ENCODE peak calls at places on chromosomes 16 and 17, in nine cellular contexts. One of them, this sample, is unnamed.

GRCh38 chr17:15265131-15265530 is at the start of gene PMP22:
- DNase-seq in kidney: no peak
- DNase-seq in GDM1: no peak
- DNase-seq in GM12865: no peak
- DNase-seq in A549: no peak
- DNase-seq in occipital lobe: no peak
- DNase-seq in AG08396: no peak
- DNase-seq in left cardiac atrium: no peak
- DNase-seq in NCI-H1105: no peak
- DNase-seq in this sample: no peak

GRCh38 chr17:35713069-35713728 is 18.2 kb upstream of the RASL10B start:
- DNase-seq in left cardiac atrium: no peak
- DNase-seq in occipital lobe: no peak
- DNase-seq in GDM1: no peak
- DNase-seq in kidney: no peak
- DNase-seq in A549: no peak
- DNase-seq in NCI-H1105: no peak
- DNase-seq in GM12865: no peak
- DNase-seq in AG08396: peak; percentile 38
- DNase-seq in this sample: no peak

GRCh38 chr17:6559753-6560215 is 3.4 kb upstream of the PITPNM3 start:
- DNase-seq in occipital lobe: no peak
- DNase-seq in A549: no peak
- DNase-seq in AG08396: no peak
- DNase-seq in NCI-H1105: no peak
- DNase-seq in left cardiac atrium: no peak
- DNase-seq in GM12865: no peak
- DNase-seq in kidney: no peak
- DNase-seq in GDM1: no peak
- DNase-seq in this sample: no peak

GRCh38 chr16:22189473-22190168 is 16.5 kb upstream of the EEF2K start:
- DNase-seq in NCI-H1105: no peak
- DNase-seq in GDM1: peak; percentile 51
- DNase-seq in left cardiac atrium: peak; percentile 70
- DNase-seq in AG08396: no peak
- DNase-seq in occipital lobe: no peak
- DNase-seq in A549: no peak
- DNase-seq in GM12865: peak; percentile 74
- DNase-seq in kidney: peak; percentile 87
- DNase-seq in this sample: no peak

GRCh38 chr17:36731091-36731490 is 129.7 kb downstream of the MRM1 start:
- DNase-seq in kidney: no peak
- DNase-seq in A549: no peak
- DNase-seq in AG08396: no peak
- DNase-seq in GDM1: no peak
- DNase-seq in occipital lobe: no peak
- DNase-seq in left cardiac atrium: no peak
- DNase-seq in GM12865: no peak
- DNase-seq in NCI-H1105: peak; percentile 92
- DNase-seq in this sample: no peak

GRCh38 chr17:81239714-81240555 is 817 bp downstream of the NDUFAF8 start:
- DNase-seq in occipital lobe: no peak
- DNase-seq in GM12865: peak; percentile 81
- DNase-seq in GDM1: no peak
- DNase-seq in AG08396: peak; percentile 56
- DNase-seq in kidney: no peak
- DNase-seq in left cardiac atrium: no peak
- DNase-seq in A549: peak; percentile 60
- DNase-seq in NCI-H1105: no peak
- DNase-seq in this sample: no peak

GRCh38 chr16:50386139-50386538 is 17.4 kb upstream of the BRD7 start:
- DNase-seq in GDM1: no peak
- DNase-seq in NCI-H1105: no peak
- DNase-seq in A549: no peak
- DNase-seq in kidney: no peak
- DNase-seq in occipital lobe: no peak
- DNase-seq in AG08396: no peak
- DNase-seq in GM12865: no peak
- DNase-seq in left cardiac atrium: no peak
- DNase-seq in this sample: no peak

GRCh38 chr17:78112508-78113471 is 15.8 kb downstream of the TMC6 start:
- DNase-seq in GM12865: peak; percentile 83
- DNase-seq in AG08396: peak; percentile 93
- DNase-seq in A549: peak; percentile 96
- DNase-seq in occipital lobe: peak; percentile 45
- DNase-seq in NCI-H1105: peak; percentile 58
- DNase-seq in left cardiac atrium: peak; percentile 81
- DNase-seq in GDM1: peak; percentile 40
- DNase-seq in kidney: peak; percentile 88
- DNase-seq in this sample: no peak

GRCh38 chr17:33049781-33050414 is 58.3 kb downstream of the SPACA3 start:
- DNase-seq in GM12865: peak; percentile 59
- DNase-seq in occipital lobe: no peak
- DNase-seq in left cardiac atrium: peak; percentile 46
- DNase-seq in kidney: no peak
- DNase-seq in NCI-H1105: peak; percentile 6
- DNase-seq in A549: peak; percentile 76
- DNase-seq in AG08396: peak; percentile 67
- DNase-seq in GDM1: no peak
- DNase-seq in this sample: peak; percentile 62

GRCh38 chr16:19497181-19497580 is 24.7 kb downstream of the GDE1 start:
- DNase-seq in GM12865: no peak
- DNase-seq in occipital lobe: no peak
- DNase-seq in left cardiac atrium: no peak
- DNase-seq in kidney: no peak
- DNase-seq in NCI-H1105: no peak
- DNase-seq in GDM1: no peak
- DNase-seq in A549: no peak
- DNase-seq in AG08396: no peak
- DNase-seq in this sample: no peak

GRCh38 chr17:39404542-39405378 is 3.3 kb upstream of the FBXL20 start:
- DNase-seq in A549: peak; percentile 80
- DNase-seq in kidney: no peak
- DNase-seq in occipital lobe: no peak
- DNase-seq in GDM1: no peak
- DNase-seq in AG08396: peak; percentile 76
- DNase-seq in left cardiac atrium: no peak
- DNase-seq in NCI-H1105: no peak
- DNase-seq in GM12865: peak; percentile 16
- DNase-seq in this sample: no peak

GRCh38 chr16:8818499-8819270 is 21.0 kb downstream of the PMM2 start:
- DNase-seq in AG08396: no peak
- DNase-seq in GM12865: peak; percentile 67
- DNase-seq in occipital lobe: no peak
- DNase-seq in A549: no peak
- DNase-seq in kidney: no peak
- DNase-seq in left cardiac atrium: no peak
- DNase-seq in NCI-H1105: no peak
- DNase-seq in GDM1: no peak
- DNase-seq in this sample: no peak

GRCh38 chr17:12592941-12593340 is 72.7 kb upstream of the MYOCD start:
- DNase-seq in GDM1: no peak
- DNase-seq in left cardiac atrium: no peak
- DNase-seq in GM12865: no peak
- DNase-seq in occipital lobe: no peak
- DNase-seq in A549: no peak
- DNase-seq in NCI-H1105: no peak
- DNase-seq in kidney: no peak
- DNase-seq in AG08396: no peak
- DNase-seq in this sample: no peak

GRCh38 chr17:81551458-81552243 is 502 bp downstream of the FAAP100 start:
- DNase-seq in NCI-H1105: no peak
- DNase-seq in kidney: peak; percentile 79
- DNase-seq in GM12865: peak; percentile 32
- DNase-seq in left cardiac atrium: peak; percentile 43
- DNase-seq in AG08396: peak; percentile 69
- DNase-seq in GDM1: no peak
- DNase-seq in occipital lobe: no peak
- DNase-seq in A549: no peak
- DNase-seq in this sample: no peak

GRCh38 chr17:77319211-77320031 is 178.7 kb downstream of the SEC14L1 start:
- DNase-seq in A549: peak; percentile 95
- DNase-seq in AG08396: peak; percentile 81
- DNase-seq in kidney: peak; percentile 96
- DNase-seq in GDM1: peak; percentile 70
- DNase-seq in occipital lobe: peak; percentile 54
- DNase-seq in left cardiac atrium: peak; percentile 90
- DNase-seq in NCI-H1105: no peak
- DNase-seq in GM12865: peak; percentile 89
- DNase-seq in this sample: no peak